ENCODE peak calls at places on chromosomes 13 and 19, in ten cellular contexts. One of them, this sample, is unnamed.

GRCh38 chr13:106560791-106561190 is 7.1 kb downstream of the ARGLU1 start:
- DNase-seq in mammary epithelial cell: no peak
- DNase-seq in GM23338: no peak
- DNase-seq in fibroblast of lung: no peak
- DNase-seq in K562: no peak
- DNase-seq in MM.1S: no peak
- DNase-seq in HCT116: no peak
- DNase-seq in neural progenitor cell: no peak
- DNase-seq in endothelial cell of umbilical vein: no peak
- DNase-seq in PC-3: no peak
- DNase-seq in this sample: no peak

GRCh38 chr13:73204916-73205315 is 146.1 kb downstream of the KLF5 start:
- DNase-seq in mammary epithelial cell: no peak
- DNase-seq in GM23338: no peak
- DNase-seq in fibroblast of lung: no peak
- DNase-seq in K562: no peak
- DNase-seq in MM.1S: no peak
- DNase-seq in HCT116: no peak
- DNase-seq in neural progenitor cell: no peak
- DNase-seq in endothelial cell of umbilical vein: no peak
- DNase-seq in PC-3: no peak
- DNase-seq in this sample: no peak

GRCh38 chr13:48449656-48450055 is 36.7 kb upstream of the LPAR6 start:
- DNase-seq in mammary epithelial cell: no peak
- DNase-seq in GM23338: no peak
- DNase-seq in fibroblast of lung: no peak
- DNase-seq in K562: no peak
- DNase-seq in MM.1S: no peak
- DNase-seq in HCT116: no peak
- DNase-seq in neural progenitor cell: no peak
- DNase-seq in endothelial cell of umbilical vein: no peak
- DNase-seq in PC-3: peak; percentile 29
- DNase-seq in this sample: no peak

GRCh38 chr19:49712397-49712859 is 21.5 kb downstream of the CPT1C start:
- DNase-seq in mammary epithelial cell: no peak
- DNase-seq in GM23338: peak; percentile 92
- DNase-seq in fibroblast of lung: peak; percentile 42
- DNase-seq in K562: peak; percentile 96
- DNase-seq in MM.1S: no peak
- DNase-seq in HCT116: peak; percentile 92
- DNase-seq in neural progenitor cell: peak; percentile 72
- DNase-seq in endothelial cell of umbilical vein: no peak
- DNase-seq in PC-3: peak; percentile 86
- DNase-seq in this sample: peak; percentile 53

GRCh38 chr19:52028027-52028779 is at the start of gene ZNF614:
- DNase-seq in mammary epithelial cell: peak; percentile 88
- DNase-seq in GM23338: peak; percentile 93
- DNase-seq in fibroblast of lung: peak; percentile 88
- DNase-seq in K562: peak; percentile 89
- DNase-seq in MM.1S: peak; percentile 82
- DNase-seq in HCT116: peak; percentile 54
- DNase-seq in neural progenitor cell: peak; percentile 92
- DNase-seq in endothelial cell of umbilical vein: peak; percentile 92
- DNase-seq in PC-3: peak; percentile 91
- DNase-seq in this sample: peak; percentile 85

GRCh38 chr13:100600915-100601314 is 12.3 kb upstream of the GGACT start:
- DNase-seq in mammary epithelial cell: no peak
- DNase-seq in GM23338: no peak
- DNase-seq in fibroblast of lung: no peak
- DNase-seq in K562: peak; percentile 80
- DNase-seq in MM.1S: no peak
- DNase-seq in HCT116: no peak
- DNase-seq in neural progenitor cell: no peak
- DNase-seq in endothelial cell of umbilical vein: no peak
- DNase-seq in PC-3: no peak
- DNase-seq in this sample: no peak

GRCh38 chr13:23679214-23679613 is 109.0 kb downstream of the TNFRSF19 start:
- DNase-seq in mammary epithelial cell: no peak
- DNase-seq in GM23338: no peak
- DNase-seq in fibroblast of lung: peak; percentile 88
- DNase-seq in K562: no peak
- DNase-seq in MM.1S: no peak
- DNase-seq in HCT116: no peak
- DNase-seq in neural progenitor cell: no peak
- DNase-seq in endothelial cell of umbilical vein: no peak
- DNase-seq in PC-3: peak; percentile 87
- DNase-seq in this sample: no peak

GRCh38 chr13:112696869-112697465 is 7.1 kb downstream of the ATP11A start:
- DNase-seq in mammary epithelial cell: no peak
- DNase-seq in GM23338: no peak
- DNase-seq in fibroblast of lung: no peak
- DNase-seq in K562: no peak
- DNase-seq in MM.1S: no peak
- DNase-seq in HCT116: no peak
- DNase-seq in neural progenitor cell: no peak
- DNase-seq in endothelial cell of umbilical vein: no peak
- DNase-seq in PC-3: no peak
- DNase-seq in this sample: no peak

GRCh38 chr13:73018336-73018735 is 40.5 kb upstream of the KLF5 start:
- DNase-seq in mammary epithelial cell: no peak
- DNase-seq in GM23338: no peak
- DNase-seq in fibroblast of lung: peak; percentile 64
- DNase-seq in K562: no peak
- DNase-seq in MM.1S: no peak
- DNase-seq in HCT116: no peak
- DNase-seq in neural progenitor cell: no peak
- DNase-seq in endothelial cell of umbilical vein: no peak
- DNase-seq in PC-3: peak; percentile 68
- DNase-seq in this sample: no peak

GRCh38 chr13:93559718-93560117 is 333.1 kb downstream of the GPC6 start:
- DNase-seq in mammary epithelial cell: peak; percentile 92
- DNase-seq in GM23338: no peak
- DNase-seq in fibroblast of lung: peak; percentile 91
- DNase-seq in K562: no peak
- DNase-seq in MM.1S: no peak
- DNase-seq in HCT116: no peak
- DNase-seq in neural progenitor cell: no peak
- DNase-seq in endothelial cell of umbilical vein: no peak
- DNase-seq in PC-3: peak; percentile 94
- DNase-seq in this sample: peak; percentile 64

GRCh38 chr13:25170554-25171107 is 1.5 kb downstream of the AMER2 start:
- DNase-seq in mammary epithelial cell: no peak
- DNase-seq in GM23338: peak; percentile 56
- DNase-seq in fibroblast of lung: no peak
- DNase-seq in K562: no peak
- DNase-seq in MM.1S: no peak
- DNase-seq in HCT116: no peak
- DNase-seq in neural progenitor cell: peak; percentile 67
- DNase-seq in endothelial cell of umbilical vein: no peak
- DNase-seq in PC-3: no peak
- DNase-seq in this sample: no peak

GRCh38 chr13:25168800-25169199 is 3.3 kb downstream of the AMER2 start:
- DNase-seq in mammary epithelial cell: no peak
- DNase-seq in GM23338: no peak
- DNase-seq in fibroblast of lung: no peak
- DNase-seq in K562: no peak
- DNase-seq in MM.1S: no peak
- DNase-seq in HCT116: no peak
- DNase-seq in neural progenitor cell: no peak
- DNase-seq in endothelial cell of umbilical vein: no peak
- DNase-seq in PC-3: no peak
- DNase-seq in this sample: no peak

GRCh38 chr13:25171170-25171516 is 945 bp downstream of the AMER2 start:
- DNase-seq in mammary epithelial cell: no peak
- DNase-seq in GM23338: no peak
- DNase-seq in fibroblast of lung: no peak
- DNase-seq in K562: no peak
- DNase-seq in MM.1S: no peak
- DNase-seq in HCT116: no peak
- DNase-seq in neural progenitor cell: no peak
- DNase-seq in endothelial cell of umbilical vein: peak; percentile 4
- DNase-seq in PC-3: no peak
- DNase-seq in this sample: no peak

GRCh38 chr13:25169356-25169755 is 2.7 kb downstream of the AMER2 start:
- DNase-seq in mammary epithelial cell: no peak
- DNase-seq in GM23338: no peak
- DNase-seq in fibroblast of lung: no peak
- DNase-seq in K562: no peak
- DNase-seq in MM.1S: no peak
- DNase-seq in HCT116: no peak
- DNase-seq in neural progenitor cell: no peak
- DNase-seq in endothelial cell of umbilical vein: no peak
- DNase-seq in PC-3: no peak
- DNase-seq in this sample: no peak

GRCh38 chr13:25169951-25170553 is 2.0 kb downstream of the AMER2 start:
- DNase-seq in mammary epithelial cell: no peak
- DNase-seq in GM23338: no peak
- DNase-seq in fibroblast of lung: no peak
- DNase-seq in K562: no peak
- DNase-seq in MM.1S: no peak
- DNase-seq in HCT116: no peak
- DNase-seq in neural progenitor cell: no peak
- DNase-seq in endothelial cell of umbilical vein: no peak
- DNase-seq in PC-3: no peak
- DNase-seq in this sample: no peak
- TF ChIP-seq EZH2 in mammary epithelial cell: peak; percentile 33
- TF ChIP-seq EZH2 in GM23338: peak; percentile 76
- TF ChIP-seq EZH2 in fibroblast of lung: no peak
- TF ChIP-seq EZH2 in K562: no peak
- TF ChIP-seq EZH2 in MM.1S: no peak
- TF ChIP-seq EZH2 in HCT116: no peak
- TF ChIP-seq EZH2 in neural progenitor cell: no peak
- TF ChIP-seq EZH2 in endothelial cell of umbilical vein: no peak
- TF ChIP-seq EZH2 in PC-3: no peak
- TF ChIP-seq EZH2 in this sample: no peak

GRCh38 chr13:30204564-30204963 is 102.8 kb downstream of the KATNAL1 start:
- DNase-seq in mammary epithelial cell: no peak
- DNase-seq in GM23338: no peak
- DNase-seq in fibroblast of lung: no peak
- DNase-seq in K562: no peak
- DNase-seq in MM.1S: no peak
- DNase-seq in HCT116: no peak
- DNase-seq in neural progenitor cell: no peak
- DNase-seq in endothelial cell of umbilical vein: no peak
- DNase-seq in PC-3: no peak
- DNase-seq in this sample: no peak
- H3K4me1 ChIP-seq in mammary epithelial cell: no peaks in the 10 kb centered on the region
- H3K4me1 ChIP-seq in GM23338: no peaks in the 10 kb centered on the region
- H3K4me1 ChIP-seq in fibroblast of lung: no peaks in the 10 kb centered on the region
- H3K4me1 ChIP-seq in K562: no peaks in the 10 kb centered on the region
- H3K4me1 ChIP-seq in MM.1S: no peaks in the 10 kb centered on the region
- H3K4me1 ChIP-seq in HCT116: no peaks in the 10 kb centered on the region
- H3K4me1 ChIP-seq in neural progenitor cell: no peaks in the 10 kb centered on the region
- H3K4me1 ChIP-seq in endothelial cell of umbilical vein: no peaks in the 10 kb centered on the region
- H3K4me1 ChIP-seq in PC-3: no peaks in the 10 kb centered on the region
- H3K4me1 ChIP-seq in this sample: no peaks in the 10 kb centered on the region

DNA sequence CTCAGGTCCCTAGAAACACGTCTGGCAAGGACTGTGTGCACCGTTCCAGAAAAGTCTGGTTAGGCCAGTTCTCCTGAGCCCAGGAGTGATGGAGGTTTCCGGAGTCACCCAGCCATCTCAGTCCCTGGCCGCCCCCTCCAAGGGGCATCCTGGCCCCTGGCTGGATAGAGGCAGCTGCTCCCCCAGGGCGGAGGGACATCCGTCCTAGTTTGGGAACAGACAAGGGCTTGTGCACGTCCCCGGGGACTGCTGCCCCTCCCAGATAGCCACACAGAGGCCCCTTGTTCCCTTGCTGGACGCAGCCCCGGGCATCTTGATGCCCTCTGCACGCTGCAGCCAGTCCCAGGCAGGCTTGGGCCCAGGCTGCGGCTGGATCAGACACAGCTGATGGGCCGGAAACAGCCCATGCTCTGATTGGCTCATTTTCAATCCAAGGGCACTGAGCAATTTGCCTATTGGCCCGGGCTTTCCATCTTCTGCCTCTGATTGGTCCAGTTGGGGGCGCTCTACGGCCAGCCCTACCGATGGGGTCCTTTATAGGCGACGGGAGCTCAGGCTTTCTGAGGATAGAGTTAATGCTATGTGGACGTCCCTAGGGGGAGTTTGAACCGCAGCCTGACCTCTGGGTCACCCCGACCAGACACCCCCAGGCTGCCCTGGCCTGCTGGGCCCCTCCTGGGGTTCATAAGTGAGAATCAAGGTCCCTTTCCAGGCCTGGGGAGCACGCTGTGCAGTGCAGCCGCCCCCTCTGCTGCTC is 3.7 kb downstream of the S1PR2 start:
- DNase-seq in mammary epithelial cell: no peak
- DNase-seq in GM23338: peak; percentile 61
- DNase-seq in fibroblast of lung: no peak
- DNase-seq in K562: peak; percentile 67
- DNase-seq in MM.1S: no peak
- DNase-seq in HCT116: no peak
- DNase-seq in neural progenitor cell: no peak
- DNase-seq in endothelial cell of umbilical vein: no peak
- DNase-seq in PC-3: no peak
- DNase-seq in this sample: no peak
- TF ChIP-seq CTCF in mammary epithelial cell: no peak
- TF ChIP-seq CTCF in GM23338: peak; percentile 48
- TF ChIP-seq CTCF in fibroblast of lung: peak; percentile 26
- TF ChIP-seq CTCF in K562: no peak
- TF ChIP-seq CTCF in MM.1S: no peak
- TF ChIP-seq CTCF in HCT116: peak; percentile 29
- TF ChIP-seq CTCF in neural progenitor cell: peak; percentile 17
- TF ChIP-seq CTCF in endothelial cell of umbilical vein: no peak
- TF ChIP-seq CTCF in PC-3: peak; percentile 42
- TF ChIP-seq CTCF in this sample: no peak

DNA sequence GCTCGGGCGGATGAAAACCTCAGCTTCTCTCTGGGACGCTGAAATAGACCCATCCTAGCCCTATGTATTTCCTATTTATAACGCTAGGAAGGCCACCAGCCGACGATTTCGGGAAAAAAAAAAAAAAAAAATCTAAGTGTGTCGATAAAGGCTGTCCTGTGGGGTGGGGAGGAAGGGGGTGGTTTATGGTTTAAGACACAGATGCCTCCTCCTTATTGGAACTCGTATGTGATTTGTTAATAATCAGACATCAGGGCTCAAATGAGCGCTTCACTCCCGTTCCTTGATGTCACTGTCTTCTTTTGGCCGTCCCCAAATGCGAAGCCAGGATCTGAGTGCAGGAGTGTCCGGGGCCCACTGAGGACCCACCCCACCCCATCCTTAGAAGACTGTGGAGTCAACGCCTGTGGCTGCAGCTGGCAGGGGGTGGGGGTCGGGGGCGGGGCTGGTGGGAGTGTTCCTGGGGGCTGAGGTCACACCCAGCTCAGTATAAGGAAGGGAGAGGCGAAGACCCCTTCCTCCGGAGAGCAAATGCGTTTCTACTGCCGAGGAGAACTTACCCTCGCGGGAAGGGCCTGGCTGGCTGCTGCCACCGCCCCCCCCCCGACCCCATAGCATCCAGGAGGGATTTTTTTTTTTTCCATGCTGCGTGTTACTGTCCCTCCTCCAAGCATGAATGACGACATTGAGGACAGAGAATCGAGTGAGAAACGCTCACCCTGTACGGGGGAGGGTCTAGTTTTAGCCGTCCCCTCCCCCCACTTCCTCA is 971 bp downstream of the ATCAY start:
- DNase-seq in mammary epithelial cell: no peak
- DNase-seq in GM23338: peak; percentile 77
- DNase-seq in fibroblast of lung: no peak
- DNase-seq in K562: peak; percentile 25
- DNase-seq in MM.1S: no peak
- DNase-seq in HCT116: no peak
- DNase-seq in neural progenitor cell: peak; percentile 52
- DNase-seq in endothelial cell of umbilical vein: no peak
- DNase-seq in PC-3: no peak
- DNase-seq in this sample: no peak
- TF ChIP-seq EZH2 in mammary epithelial cell: no peak
- TF ChIP-seq EZH2 in GM23338: no peak
- TF ChIP-seq EZH2 in fibroblast of lung: no peak
- TF ChIP-seq EZH2 in K562: no peak
- TF ChIP-seq EZH2 in MM.1S: no peak
- TF ChIP-seq EZH2 in HCT116: no peak
- TF ChIP-seq EZH2 in neural progenitor cell: no peak
- TF ChIP-seq EZH2 in endothelial cell of umbilical vein: peak; percentile 54
- TF ChIP-seq EZH2 in PC-3: no peak
- TF ChIP-seq EZH2 in this sample: no peak